ENCODE peak calls at places on chromosomes 11 and 22, in seven cellular contexts. M is heart right ventricle, Z is type B pancreatic cell, P is ovary, K is lower lobe of right lung, U is HCT116, R is kidney. I is an unnamed sample.

GRCh38 chr22:32245042-32245441 is 10.1 kb downstream of the SLC5A4 start:
- DNase-seq in M (no peak), Z (no peak), P (no peak), K (no peak), U (no peak), R (no peak), I (no peak)

GRCh38 chr22:33837806-33838205 is 82.5 kb downstream of the LARGE1 start:
- DNase-seq in M (no peak), Z (no peak), P (no peak), K (no peak), U (no peak), R (no peak), I (no peak)

GRCh38 chr11:4093519-4094347 is 866 bp upstream of the RRM1 start:
- DNase-seq in M (no peak), Z (no peak), P (no peak), K (no peak), U (no peak), R (no peak), I (no peak)

GRCh38 chr11:2521081-2521480 is 76.3 kb downstream of the KCNQ1 start:
- DNase-seq in M (peak; percentile 12), Z (no peak), P (peak; percentile 4), K (peak; percentile 26), U (no peak), R (peak; percentile 56), I (no peak)

GRCh38 chr22:17314472-17314871 is 54.8 kb upstream of the CECR2 start:
- DNase-seq in M (no peak), Z (no peak), P (no peak), K (no peak), U (no peak), R (no peak), I (no peak)

GRCh38 chr11:91163619-91164451 is 941.0 kb upstream of the CHORDC1 start:
- DNase-seq in M (no peak), Z (no peak), P (no peak), K (peak; percentile 8), U (no peak), R (no peak), I (no peak)

GRCh38 chr11:97537407-97538150 is 1147.8 kb downstream of the JRKL start:
- DNase-seq in M (no peak), Z (no peak), P (no peak), K (no peak), U (no peak), R (peak; percentile 33), I (no peak)

GRCh38 chr11:35158371-35159081 is 19.6 kb downstream of the CD44 start:
- DNase-seq in M (no peak), Z (no peak), P (no peak), K (no peak), U (no peak), R (peak; percentile 75), I (no peak)

GRCh38 chr22:26648011-26648497 is 9.3 kb upstream of the MIAT start:
- DNase-seq in M (no peak), Z (no peak), P (no peak), K (no peak), U (no peak), R (no peak), I (no peak)

GRCh38 chr22:50209893-50210292 is 9.1 kb downstream of the SELENOO start:
- DNase-seq in M (no peak), Z (no peak), P (peak; percentile 78), K (peak; percentile 72), U (no peak), R (peak; percentile 85), I (peak; percentile 89)

GRCh38 chr22:32990187-32990586 is 68.0 kb downstream of the SYN3 start:
- DNase-seq in M (no peak), Z (no peak), P (no peak), K (no peak), U (no peak), R (no peak), I (no peak)

GRCh38 chr11:36142439-36142838 is 146.8 kb downstream of the COMMD9 start:
- DNase-seq in M (no peak), Z (no peak), P (no peak), K (no peak), U (no peak), R (no peak), I (no peak)

GRCh38 chr11:112289588-112290461 is 29.2 kb upstream of the PLET1 start:
- DNase-seq in M (peak; percentile 88), Z (peak; percentile 88), P (peak; percentile 86), K (peak; percentile 91), U (no peak), R (peak; percentile 92), I (peak; percentile 89)

GRCh38 chr11:16986434-16987204 is 27.6 kb downstream of the PLEKHA7 start:
- DNase-seq in M (no peak), Z (no peak), P (peak; percentile 33), K (peak; percentile 78), U (no peak), R (peak; percentile 90), I (peak; percentile 76)

GRCh38 chr11:61187505-61188130 is 15.7 kb upstream of the PGA3 start:
- DNase-seq in M (peak; percentile 56), Z (peak; percentile 77), P (peak; percentile 71), K (peak; percentile 76), U (peak; percentile 74), R (no peak), I (peak; percentile 79)

GRCh38 chr11:126583594-126583993 is 228.1 kb downstream of the ST3GAL4 start:
- DNase-seq in M (no peak), Z (no peak), P (no peak), K (no peak), U (no peak), R (no peak), I (no peak)

GRCh38 chr11:35622070-35622469 is 3.8 kb downstream of the FJX1 start:
- DNase-seq in M (no peak), Z (no peak), P (no peak), K (no peak), U (no peak), R (no peak), I (no peak)

GRCh38 chr11:64250875-64251721 is at the start of gene PLCB3:
- DNase-seq in M (peak; percentile 69), Z (no peak), P (peak; percentile 84), K (peak; percentile 69), U (no peak), R (peak; percentile 89), I (peak; percentile 97)

GRCh38 chr11:128422576-128423370 is 164.6 kb downstream of the ETS1 start:
- DNase-seq in M (peak; percentile 66), Z (no peak), P (no peak), K (peak; percentile 47), U (no peak), R (peak; percentile 68), I (no peak)

GRCh38 chr11:57277845-57278720 is 41.0 kb upstream of the APLNR start:
- DNase-seq in M (peak; percentile 68), Z (no peak), P (peak; percentile 67), K (peak; percentile 71), U (peak; percentile 69), R (peak; percentile 81), I (peak; percentile 62)

DNA sequence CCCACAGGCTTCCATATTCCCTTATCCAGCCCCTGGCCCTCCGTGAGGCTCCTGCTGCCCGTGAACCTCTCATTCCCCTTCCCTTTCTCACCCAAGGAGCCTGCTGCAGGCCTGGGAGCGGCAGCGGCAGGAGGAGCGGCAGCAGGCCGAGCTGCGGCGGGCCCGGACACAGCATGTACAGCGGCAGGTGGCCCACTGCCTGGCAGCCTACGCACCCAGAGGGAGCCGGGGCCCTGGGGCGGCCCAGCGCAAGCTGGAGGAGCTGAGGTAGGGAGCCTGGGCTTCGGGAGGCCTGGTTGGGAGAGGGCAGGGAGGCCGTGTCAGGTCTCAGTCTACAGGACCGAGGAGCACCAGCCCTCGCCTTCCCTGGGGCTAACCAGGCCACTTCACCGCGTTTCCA is 8.1 kb upstream of the SART1 start:
- DNase-seq in M (no peak), Z (no peak), P (no peak), K (no peak), U (no peak), R (peak; percentile 68), I (no peak)
- TF ChIP-seq CTCF in M (no peak), Z (no peak), P (no peak), K (no peak), U (no peak), R (no peak), I (no peak)

DNA sequence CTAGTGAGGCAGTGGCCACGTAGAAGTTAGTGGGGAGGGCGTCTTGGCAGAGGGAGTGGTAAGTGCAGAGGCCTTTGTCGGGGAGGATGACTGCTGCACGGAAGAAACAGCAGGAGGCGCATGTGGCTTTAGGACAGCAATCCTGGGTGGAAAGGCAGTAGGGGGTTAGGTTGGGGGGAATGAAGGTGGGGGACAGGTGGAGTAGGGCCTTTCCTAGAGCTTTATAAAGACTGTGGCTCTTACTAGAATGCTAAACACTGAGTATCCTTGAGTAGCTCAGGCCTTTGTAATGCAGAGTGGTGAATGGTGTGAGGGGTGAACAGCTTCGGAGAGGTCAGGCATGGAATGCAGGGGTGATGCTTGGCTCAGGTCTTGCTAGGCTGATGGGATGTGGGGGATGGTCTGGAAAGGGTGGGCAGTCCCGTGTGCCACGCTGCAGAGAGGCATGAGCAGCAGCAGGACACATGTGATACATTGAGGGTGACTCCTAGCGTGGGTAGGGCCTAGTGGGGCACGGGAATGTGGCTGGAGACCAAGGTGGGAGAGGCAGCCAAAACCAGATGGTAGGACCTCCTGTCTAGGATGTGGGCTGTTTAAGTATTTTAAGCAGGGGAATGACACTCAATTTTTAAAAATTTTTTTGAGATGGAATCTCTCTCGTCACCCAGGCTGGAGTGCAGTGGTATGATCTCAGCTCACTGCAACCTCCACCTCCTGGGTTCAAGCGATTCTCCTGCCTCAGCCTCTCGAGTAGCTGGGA is 19.2 kb downstream of the AP2A2 start:
- DNase-seq in M (no peak), Z (no peak), P (no peak), K (no peak), U (no peak), R (no peak), I (no peak)
- TF ChIP-seq CTCF in M (no peak), Z (no peak), P (no peak), K (no peak), U (no peak), R (no peak), I (no peak)

DNA sequence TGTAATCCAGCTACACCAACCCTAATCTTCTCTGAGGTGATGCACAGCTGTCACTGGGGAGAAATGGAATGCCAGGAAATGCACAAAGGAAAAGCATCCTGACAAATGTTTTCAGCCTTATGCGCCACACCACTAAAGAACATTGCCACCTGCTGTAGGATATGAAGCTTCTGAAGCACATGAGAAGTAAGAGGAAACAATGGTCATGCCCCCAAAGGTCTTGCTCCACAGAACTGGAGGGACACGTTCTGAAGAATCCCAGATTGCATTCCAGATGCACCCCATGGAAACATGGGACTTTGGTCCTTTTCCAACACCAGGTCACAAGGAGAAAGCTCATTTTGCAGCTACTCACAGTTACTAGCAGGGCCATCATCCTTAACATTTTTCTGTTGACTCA is 48.7 kb upstream of the ZBED5 start:
- DNase-seq in M (no peak), Z (no peak), P (no peak), K (no peak), U (no peak), R (no peak), I (no peak)
- TF ChIP-seq CTCF in M (peak; percentile 54), Z (no peak), P (no peak), K (peak; percentile 11), U (no peak), R (no peak), I (no peak)

DNA sequence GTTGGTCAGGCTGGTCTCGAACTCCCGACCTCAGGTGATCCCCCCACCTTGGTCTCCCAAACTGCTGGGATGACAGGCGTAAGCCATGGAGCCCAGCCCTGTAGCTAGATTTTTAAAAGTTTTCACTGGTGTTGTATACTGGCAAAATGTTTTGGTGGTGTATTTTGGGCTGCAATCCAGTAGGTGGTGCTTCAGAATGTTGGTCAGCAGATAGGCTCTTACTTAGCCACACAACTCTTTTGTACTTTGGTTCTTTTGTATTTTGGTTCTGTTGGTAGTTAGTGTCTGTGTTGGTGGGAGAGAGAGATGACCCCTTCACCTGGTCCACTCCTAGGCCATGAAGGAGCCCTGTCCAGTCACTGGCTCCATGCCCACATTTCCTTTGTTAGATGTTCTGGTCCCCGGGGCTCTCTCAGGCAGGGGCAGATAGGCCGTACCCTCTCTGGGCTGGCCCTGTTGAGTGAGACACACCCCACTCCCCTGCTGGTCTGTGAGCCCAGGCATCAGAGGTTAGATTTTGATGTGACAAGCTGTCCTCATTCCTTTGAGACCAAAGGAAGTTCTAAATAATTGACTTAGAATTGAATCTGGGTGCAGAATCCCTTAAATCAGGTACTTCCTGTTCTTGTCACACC is 123.8 kb downstream of the DDX10 start:
- DNase-seq in M (no peak), Z (no peak), P (no peak), K (no peak), U (peak; percentile 21), R (no peak), I (peak; percentile 11)
- TF ChIP-seq CTCF in M (peak; percentile 48), Z (peak; percentile 57), P (no peak), K (no peak), U (peak; percentile 55), R (peak; percentile 47), I (peak; percentile 11)